ENCODE peak calls at places on chromosome 14, in ten cellular contexts. V is BJ; I is colonic mucosa; J is tibial artery; N is naive thymus-derived CD8-positive, alpha-beta T cell; K is NCI-H82; U is astrocyte; Y is astrocyte of the spinal cord; P is caudate nucleus; F is dorsolateral prefrontal cortex. E is an unnamed sample.

GRCh38 chr14:96756745-96757144 is 40.4 kb upstream of the VRK1 start:
- DNase-seq in I (no peak), U (no peak), P (no peak), F (no peak), V (no peak), Y (no peak), J (no peak), K (no peak), N (no peak), E (no peak)

GRCh38 chr14:91399868-91400640 is 17.6 kb downstream of the CCDC88C start:
- DNase-seq in P (no peak), V (no peak), K (no peak), J (no peak), U (no peak), Y (no peak), I (peak; percentile 65), N (peak; percentile 60), F (no peak), E (no peak)

GRCh38 chr14:75427126-75427481 is 718 bp upstream of the JDP2 start:
- DNase-seq in I (no peak), K (no peak), Y (no peak), V (no peak), P (no peak), F (no peak), J (peak; percentile 72), U (no peak), N (no peak), E (no peak)

GRCh38 chr14:73887116-73887490 is 444 bp downstream of the ZNF410 start:
- DNase-seq in K (peak; percentile 41), P (no peak), U (peak; percentile 34), I (no peak), V (no peak), N (no peak), Y (no peak), F (no peak), J (no peak), E (peak; percentile 27)

GRCh38 chr14:93716002-93716401 is 72.3 kb downstream of the PRIMA1 start:
- DNase-seq in F (no peak), U (no peak), I (peak; percentile 10), N (no peak), K (no peak), P (no peak), Y (no peak), J (no peak), V (no peak), E (no peak)

GRCh38 chr14:92494512-92494911 is 19.1 kb upstream of the RIN3 start:
- DNase-seq in K (no peak), Y (no peak), J (no peak), I (no peak), V (no peak), N (no peak), F (no peak), U (no peak), P (no peak), E (no peak)

GRCh38 chr14:96881713-96882112 is 84.5 kb downstream of the VRK1 start:
- DNase-seq in J (no peak), I (no peak), P (no peak), V (no peak), U (no peak), N (no peak), Y (no peak), F (no peak), K (no peak), E (no peak)

GRCh38 chr14:79732911-79733310 is 478.4 kb downstream of the DIO2 start:
- DNase-seq in J (no peak), Y (peak; percentile 29), K (no peak), I (no peak), N (no peak), P (no peak), V (peak; percentile 39), F (no peak), U (peak; percentile 61), E (peak; percentile 51)

GRCh38 chr14:54348001-54348611 is 48.7 kb upstream of the CDKN3 start:
- DNase-seq in I (no peak), K (peak; percentile 80), U (no peak), V (no peak), Y (peak; percentile 65), N (peak; percentile 32), J (no peak), P (no peak), F (no peak), E (peak; percentile 47)

GRCh38 chr14:69573205-69573840 is 1.3 kb downstream of the CCDC177 start:
- DNase-seq in I (no peak), P (no peak), Y (no peak), J (no peak), U (no peak), N (no peak), F (no peak), V (no peak), K (peak; percentile 98), E (no peak)

GRCh38 chr14:75437201-75438143 is 9.7 kb downstream of the JDP2 start:
- DNase-seq in U (no peak), N (no peak), V (no peak), F (no peak), I (no peak), P (no peak), Y (no peak), K (peak; percentile 67), J (no peak), E (no peak)

GRCh38 chr14:95156765-95157194 is 549 bp downstream of the DICER1 start:
- DNase-seq in I (no peak), Y (no peak), U (peak; percentile 22), P (no peak), F (no peak), N (no peak), K (peak; percentile 39), J (peak; percentile 77), V (no peak), E (peak; percentile 19)

GRCh38 chr14:75259510-75259855 is 19.1 kb upstream of the FOS start:
- DNase-seq in U (peak; percentile 62), K (peak; percentile 70), F (peak; percentile 44), I (no peak), J (no peak), P (no peak), N (no peak), Y (peak; percentile 79), V (no peak), E (peak; percentile 77)

GRCh38 chr14:22887990-22888378 is 5.0 kb downstream of the REM2 start:
- DNase-seq in N (peak; percentile 49), U (no peak), P (no peak), I (no peak), K (peak; percentile 58), V (no peak), Y (no peak), J (peak; percentile 53), F (no peak), E (no peak)

GRCh38 chr14:87785868-87786267 is 207.1 kb downstream of the GALC start:
- DNase-seq in J (no peak), V (no peak), F (no peak), Y (no peak), K (no peak), P (no peak), N (no peak), U (no peak), I (no peak), E (no peak)

E was measured in IMR-90.